ENCODE peak calls at places on chromosomes 4 and X, in eight cellular contexts. R is A549, A is breast epithelium, S is ovary, N is stomach, W is sigmoid colon, I is HCT116, B is suprapubic skin. Y is an unnamed sample.

GRCh38 chr4:66972087-66972486 is 573.2 kb downstream of the CENPC start:
- DNase-seq in R (no peak), A (no peak), S (no peak), N (no peak), W (no peak), I (no peak), B (no peak), Y (no peak)

GRCh38 chrX:153530411-153531145 is 13.1 kb downstream of the ATP2B3 start:
- DNase-seq in R (no peak), A (no peak), S (no peak), N (no peak), W (no peak), I (no peak), B (no peak), Y (no peak)

GRCh38 chr4:88008133-88008621 is 742 bp downstream of the PKD2 start:
- DNase-seq in R (peak; percentile 30), A (no peak), S (peak; percentile 53), N (peak; percentile 27), W (peak; percentile 75), I (no peak), B (no peak), Y (peak; percentile 47)

GRCh38 chrX:119150163-119151135 is 22.8 kb upstream of the KIAA1210 start:
- DNase-seq in R (no peak), A (no peak), S (peak; percentile 34), N (no peak), W (no peak), I (no peak), B (peak; percentile 65), Y (no peak)

GRCh38 chrX:67587946-67588624 is 44.3 kb downstream of the AR start:
- DNase-seq in R (no peak), A (no peak), S (no peak), N (no peak), W (peak; percentile 64), I (no peak), B (no peak), Y (no peak)

GRCh38 chrX:12701625-12702024 is 89.6 kb upstream of the PRPS2 start:
- DNase-seq in R (peak; percentile 41), A (no peak), S (peak; percentile 25), N (peak; percentile 71), W (peak; percentile 73), I (peak; percentile 62), B (no peak), Y (peak; percentile 18)

GRCh38 chr4:52876063-52876462 is 13.9 kb downstream of the RASL11B start:
- DNase-seq in R (no peak), A (no peak), S (no peak), N (no peak), W (no peak), I (no peak), B (no peak), Y (no peak)

GRCh38 chr4:69653147-69653546 is at the start of gene UGT2A1:
- DNase-seq in R (no peak), A (no peak), S (no peak), N (no peak), W (no peak), I (no peak), B (no peak), Y (no peak)

GRCh38 chr4:74446896-74447295 is 2.0 kb downstream of the AREG start:
- DNase-seq in R (no peak), A (no peak), S (no peak), N (no peak), W (no peak), I (no peak), B (no peak), Y (no peak)

GRCh38 chr4:180949825-180950224 is 1293.4 kb upstream of the TENM3 start:
- DNase-seq in R (no peak), A (no peak), S (no peak), N (peak; percentile 33), W (no peak), I (no peak), B (no peak), Y (no peak)

GRCh38 chr4:150136036-150136435 is 57.8 kb downstream of the DCLK2 start:
- DNase-seq in R (no peak), A (no peak), S (no peak), N (no peak), W (no peak), I (no peak), B (no peak), Y (no peak)

GRCh38 chr4:150135134-150135773 is 57.0 kb downstream of the DCLK2 start:
- DNase-seq in R (no peak), A (no peak), S (no peak), N (no peak), W (no peak), I (no peak), B (no peak), Y (no peak)

GRCh38 chr4:150131581-150132228 is 53.5 kb downstream of the DCLK2 start:
- DNase-seq in R (no peak), A (no peak), S (no peak), N (no peak), W (no peak), I (no peak), B (no peak), Y (no peak)

GRCh38 chr4:150130953-150131352 is 52.7 kb downstream of the DCLK2 start:
- DNase-seq in R (no peak), A (no peak), S (no peak), N (no peak), W (peak; percentile 74), I (no peak), B (no peak), Y (no peak)

DNA sequence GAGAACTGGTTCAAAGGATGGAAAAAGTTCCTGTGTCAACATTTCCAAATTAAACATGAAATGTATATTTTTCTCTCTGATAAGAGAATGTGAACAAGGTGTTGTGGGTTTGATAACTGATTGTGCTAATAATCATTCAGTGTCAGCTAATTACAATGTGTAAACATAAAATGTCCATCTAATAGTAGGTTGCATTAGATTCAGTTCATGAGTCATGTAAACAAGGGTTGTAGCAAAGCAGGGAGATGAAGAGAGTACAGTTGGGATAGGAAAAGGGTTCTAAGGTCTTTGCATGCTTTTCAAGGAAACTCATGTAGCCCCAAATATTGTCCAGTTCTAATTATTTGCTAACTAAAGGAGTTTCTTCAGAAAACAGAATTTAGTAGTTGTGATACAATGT is 55.4 kb downstream of the DCLK2 start:
- DNase-seq in R (no peak), A (no peak), S (no peak), N (no peak), W (no peak), I (no peak), B (no peak), Y (no peak)
- H3K4me1 ChIP-seq in R (peaks cover 85% of the 10 kb centered on the region), A (no peaks in the 10 kb centered on the region), S (no peaks in the 10 kb centered on the region), N (no peaks in the 10 kb centered on the region), W (peaks cover 1% of the 10 kb centered on the region), I (no peaks in the 10 kb centered on the region), B (no peaks in the 10 kb centered on the region), Y (no peaks in the 10 kb centered on the region)

DNA sequence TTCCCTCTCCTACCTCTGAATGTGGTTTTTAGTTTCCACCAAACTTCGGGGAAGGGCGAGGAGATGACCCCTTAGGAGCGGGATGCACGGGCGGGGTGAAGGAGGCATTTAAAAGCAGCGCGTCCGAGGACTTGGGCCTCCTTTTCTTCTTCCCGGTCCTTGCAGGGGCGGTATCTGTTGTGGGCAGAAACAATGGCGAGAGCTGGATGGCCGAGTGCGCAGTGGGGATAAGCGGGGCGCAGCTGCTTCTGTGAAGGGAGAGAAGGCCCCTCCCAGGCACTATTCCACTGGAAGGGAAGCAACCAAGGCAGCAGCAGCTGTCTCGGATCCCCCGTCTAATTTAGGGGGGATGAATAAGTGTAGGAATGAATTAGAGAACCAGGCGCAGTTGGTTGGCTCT is 930 bp downstream of the SMARCA5 start:
- DNase-seq in R (peak; percentile 8), A (peak; percentile 32), S (peak; percentile 65), N (peak; percentile 34), W (peak; percentile 81), I (no peak), B (peak; percentile 79), Y (peak; percentile 54)
- TF ChIP-seq POLR2A in R (no peak), A (no peak), S (no peak), N (no peak), W (no peak), I (no peak), B (no peak), Y (no peak)

GRCh38 chr4:57116245-57116644 is 6.1 kb upstream of the IGFBP7 start:
- DNase-seq in R (no peak), A (no peak), S (no peak), N (no peak), W (no peak), I (no peak), B (no peak), Y (no peak)

GRCh38 chr4:57119054-57119651 is 9.0 kb upstream of the IGFBP7 start:
- DNase-seq in R (no peak), A (peak; percentile 53), S (peak; percentile 75), N (no peak), W (peak; percentile 92), I (no peak), B (peak; percentile 83), Y (peak; percentile 62)

GRCh38 chr4:57110635-57111546 is 706 bp upstream of the IGFBP7 start:
- DNase-seq in R (no peak), A (peak; percentile 24), S (peak; percentile 59), N (peak; percentile 30), W (peak; percentile 82), I (no peak), B (no peak), Y (peak; percentile 28)

GRCh38 chr4:57113870-57114269 is 3.7 kb upstream of the IGFBP7 start:
- DNase-seq in R (no peak), A (no peak), S (no peak), N (no peak), W (no peak), I (no peak), B (no peak), Y (no peak)

GRCh38 chr4:57114973-57115372 is 4.8 kb upstream of the IGFBP7 start:
- DNase-seq in R (no peak), A (no peak), S (no peak), N (no peak), W (no peak), I (no peak), B (no peak), Y (no peak)
- H3K4me1 ChIP-seq in R (peaks cover 47% of the 10 kb centered on the region), A (no peaks in the 10 kb centered on the region), S (no peaks in the 10 kb centered on the region), N (peaks cover 32% of the 10 kb centered on the region), W (no peaks in the 10 kb centered on the region), I (no peaks in the 10 kb centered on the region), B (peaks cover 30% of the 10 kb centered on the region), Y (peaks cover 11% of the 10 kb centered on the region)

DNA sequence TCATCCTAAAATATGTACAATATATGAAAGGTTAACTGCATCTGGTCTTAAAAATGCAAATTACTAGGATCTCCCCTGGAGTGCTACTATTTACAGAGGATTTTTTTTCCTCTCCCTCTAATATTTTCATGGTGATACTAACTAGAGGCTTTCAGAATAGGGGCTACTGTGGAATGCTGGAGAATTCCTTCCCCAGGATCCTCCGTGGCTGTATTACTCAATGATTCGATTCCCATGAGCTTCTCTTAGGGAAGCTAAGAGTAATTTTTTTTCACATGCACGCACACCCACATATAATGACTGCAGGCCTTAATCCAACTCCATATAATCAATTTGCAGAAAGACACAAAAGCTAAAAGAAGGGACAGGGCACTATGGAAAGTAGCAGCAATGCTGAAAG is 184.7 kb downstream of the ARHGAP6 start:
- DNase-seq in R (no peak), A (no peak), S (no peak), N (no peak), W (no peak), I (no peak), B (no peak), Y (no peak)
- TF ChIP-seq POLR2A in R (no peak), A (no peak), S (no peak), N (no peak), W (no peak), I (no peak), B (no peak), Y (no peak)

GRCh38 chr4:150598906-150599305 is 17.0 kb downstream of the MAB21L2 start:
- DNase-seq in R (no peak), A (no peak), S (no peak), N (no peak), W (no peak), I (no peak), B (no peak), Y (no peak)
- H3K4me1 ChIP-seq in R (no peaks in the 10 kb centered on the region), A (no peaks in the 10 kb centered on the region), S (no peaks in the 10 kb centered on the region), N (no peaks in the 10 kb centered on the region), W (no peaks in the 10 kb centered on the region), I (no peaks in the 10 kb centered on the region), B (no peaks in the 10 kb centered on the region), Y (no peaks in the 10 kb centered on the region)